ENCODE peak calls at places on chromosome 13, in four cellular contexts. One of them, this sample, is unnamed.
A peak's percentile ranks its signal among the peaks of the same experiment; 100 is the strongest.

GRCh38 chr13:64675256-64675892 is 2554.8 kb downstream of the PCDH9 start:
- DNase-seq in CD4-positive, alpha-beta T cell: no peak
- DNase-seq in mucosa of descending colon: no peak
- DNase-seq in thoracic aorta: no peak
- DNase-seq in this sample: no peak

GRCh38 chr13:110012102-110012739 is 225.8 kb upstream of the IRS2 start:
- DNase-seq in thoracic aorta: no peak
- DNase-seq in mucosa of descending colon: no peak
- DNase-seq in CD4-positive, alpha-beta T cell: no peak
- DNase-seq in this sample: no peak

GRCh38 chr13:75196112-75196855 is 285.7 kb downstream of the TBC1D4 start:
- DNase-seq in CD4-positive, alpha-beta T cell: no peak
- DNase-seq in thoracic aorta: no peak
- DNase-seq in mucosa of descending colon: no peak
- DNase-seq in this sample: no peak

GRCh38 chr13:33554919-33555791 is 262.8 kb upstream of the RFC3 start:
- DNase-seq in CD4-positive, alpha-beta T cell: no peak
- DNase-seq in mucosa of descending colon: no peak
- DNase-seq in thoracic aorta: no peak
- DNase-seq in this sample: no peak

GRCh38 chr13:44403720-44404063 is 30.1 kb downstream of the SERP2 start:
- DNase-seq in mucosa of descending colon: no peak
- DNase-seq in thoracic aorta: no peak
- DNase-seq in CD4-positive, alpha-beta T cell: no peak
- DNase-seq in this sample: no peak

GRCh38 chr13:29925457-29925856 is 75.0 kb upstream of the UBL3 start:
- DNase-seq in mucosa of descending colon: no peak
- DNase-seq in thoracic aorta: peak; percentile 90
- DNase-seq in CD4-positive, alpha-beta T cell: no peak
- DNase-seq in this sample: peak; percentile 93

GRCh38 chr13:91045351-91046034 is 302.0 kb upstream of the MIR17HG start:
- DNase-seq in CD4-positive, alpha-beta T cell: no peak
- DNase-seq in mucosa of descending colon: no peak
- DNase-seq in thoracic aorta: no peak
- DNase-seq in this sample: no peak

GRCh38 chr13:24339937-24340607 is 30.7 kb downstream of the C1QTNF9 start:
- DNase-seq in CD4-positive, alpha-beta T cell: no peak
- DNase-seq in thoracic aorta: no peak
- DNase-seq in mucosa of descending colon: no peak
- DNase-seq in this sample: no peak

GRCh38 chr13:106102776-106103175 is 432.7 kb downstream of the EFNB2 start:
- DNase-seq in thoracic aorta: no peak
- DNase-seq in mucosa of descending colon: no peak
- DNase-seq in CD4-positive, alpha-beta T cell: no peak
- DNase-seq in this sample: no peak

GRCh38 chr13:40563350-40564125 is 102.9 kb downstream of the FOXO1 start:
- DNase-seq in CD4-positive, alpha-beta T cell: no peak
- DNase-seq in mucosa of descending colon: no peak
- DNase-seq in thoracic aorta: no peak
- DNase-seq in this sample: no peak

GRCh38 chr13:106471957-106472543 is 63.4 kb downstream of the EFNB2 start:
- DNase-seq in CD4-positive, alpha-beta T cell: no peak
- DNase-seq in thoracic aorta: peak; percentile 62
- DNase-seq in mucosa of descending colon: peak; percentile 62
- DNase-seq in this sample: no peak

GRCh38 chr13:26616126-26616525 is 58.6 kb downstream of the WASF3 start:
- DNase-seq in thoracic aorta: no peak
- DNase-seq in mucosa of descending colon: no peak
- DNase-seq in CD4-positive, alpha-beta T cell: no peak
- DNase-seq in this sample: no peak

GRCh38 chr13:46527237-46527636 is 25.7 kb upstream of the LRCH1 start:
- DNase-seq in thoracic aorta: no peak
- DNase-seq in mucosa of descending colon: no peak
- DNase-seq in CD4-positive, alpha-beta T cell: no peak
- DNase-seq in this sample: no peak

GRCh38 chr13:112874751-112875300 is 94.2 kb upstream of the MCF2L start:
- DNase-seq in thoracic aorta: no peak
- DNase-seq in CD4-positive, alpha-beta T cell: no peak
- DNase-seq in mucosa of descending colon: peak; percentile 49
- DNase-seq in this sample: no peak

GRCh38 chr13:26721251-26721939 is 39.2 kb downstream of the GPR12 start:
- DNase-seq in CD4-positive, alpha-beta T cell: peak; percentile 22
- DNase-seq in thoracic aorta: no peak
- DNase-seq in mucosa of descending colon: peak; percentile 57
- DNase-seq in this sample: peak; percentile 55

GRCh38 chr13:60727140-60727539 is 330.1 kb downstream of the TDRD3 start:
- DNase-seq in CD4-positive, alpha-beta T cell: no peak
- DNase-seq in thoracic aorta: no peak
- DNase-seq in mucosa of descending colon: no peak
- DNase-seq in this sample: no peak

GRCh38 chr13:53324656-53325055 is 296.0 kb downstream of the OLFM4 start:
- DNase-seq in mucosa of descending colon: no peak
- DNase-seq in thoracic aorta: no peak
- DNase-seq in CD4-positive, alpha-beta T cell: no peak
- DNase-seq in this sample: no peak

GRCh38 chr13:23928985-23929384 is 31.7 kb upstream of the C1QTNF9B start:
- DNase-seq in thoracic aorta: no peak
- DNase-seq in CD4-positive, alpha-beta T cell: no peak
- DNase-seq in mucosa of descending colon: no peak
- DNase-seq in this sample: no peak

GRCh38 chr13:89115307-89115706 is 1444.1 kb downstream of the SLITRK5 start:
- DNase-seq in CD4-positive, alpha-beta T cell: no peak
- DNase-seq in mucosa of descending colon: no peak
- DNase-seq in thoracic aorta: no peak
- DNase-seq in this sample: no peak

GRCh38 chr13:23147827-23148226 is 33.0 kb upstream of the SGCG start:
- DNase-seq in thoracic aorta: no peak
- DNase-seq in mucosa of descending colon: no peak
- DNase-seq in CD4-positive, alpha-beta T cell: no peak
- DNase-seq in this sample: no peak

GRCh38 chr13:113996081-113996911 is 22.4 kb upstream of the C13orf46 start:
- DNase-seq in CD4-positive, alpha-beta T cell: no peak
- DNase-seq in mucosa of descending colon: peak; percentile 49
- DNase-seq in thoracic aorta: no peak
- DNase-seq in this sample: no peak

GRCh38 chr13:85241045-85241444 is 558.2 kb downstream of the SLITRK6 start:
- DNase-seq in thoracic aorta: no peak
- DNase-seq in CD4-positive, alpha-beta T cell: no peak
- DNase-seq in mucosa of descending colon: no peak
- DNase-seq in this sample: no peak

GRCh38 chr13:34412295-34412694 is 529.8 kb upstream of the NBEA start:
- DNase-seq in thoracic aorta: no peak
- DNase-seq in mucosa of descending colon: no peak
- DNase-seq in CD4-positive, alpha-beta T cell: no peak
- DNase-seq in this sample: no peak

GRCh38 chr13:113275387-113275786 is 21.7 kb upstream of the LAMP1 start:
- DNase-seq in CD4-positive, alpha-beta T cell: peak; percentile 28
- DNase-seq in thoracic aorta: no peak
- DNase-seq in mucosa of descending colon: no peak
- DNase-seq in this sample: no peak

GRCh38 chr13:110396913-110397379 is 89.9 kb downstream of the COL4A2 start:
- DNase-seq in mucosa of descending colon: peak; percentile 75
- DNase-seq in CD4-positive, alpha-beta T cell: no peak
- DNase-seq in thoracic aorta: peak; percentile 95
- DNase-seq in this sample: peak; percentile 98

GRCh38 chr13:33205804-33206221 is 79.7 kb downstream of the STARD13 start:
- DNase-seq in thoracic aorta: no peak
- DNase-seq in CD4-positive, alpha-beta T cell: no peak
- DNase-seq in mucosa of descending colon: no peak
- DNase-seq in this sample: no peak

GRCh38 chr13:48251616-48252081 is 18.6 kb downstream of the ITM2B start:
- DNase-seq in mucosa of descending colon: no peak
- DNase-seq in CD4-positive, alpha-beta T cell: no peak
- DNase-seq in thoracic aorta: no peak
- DNase-seq in this sample: no peak

GRCh38 chr13:43933378-43933777 is 53.7 kb downstream of the LACC1 start:
- DNase-seq in CD4-positive, alpha-beta T cell: no peak
- DNase-seq in mucosa of descending colon: no peak
- DNase-seq in thoracic aorta: no peak
- DNase-seq in this sample: no peak

GRCh38 chr13:90360785-90361184 is 986.7 kb upstream of the MIR17HG start:
- DNase-seq in mucosa of descending colon: no peak
- DNase-seq in thoracic aorta: no peak
- DNase-seq in CD4-positive, alpha-beta T cell: no peak
- DNase-seq in this sample: no peak

GRCh38 chr13:41697578-41697977 is 240.2 kb downstream of the RGCC start:
- DNase-seq in mucosa of descending colon: no peak
- DNase-seq in thoracic aorta: no peak
- DNase-seq in CD4-positive, alpha-beta T cell: no peak
- DNase-seq in this sample: no peak

GRCh38 chr13:20487927-20488326 is 37.7 kb downstream of the CRYL1 start:
- DNase-seq in mucosa of descending colon: no peak
- DNase-seq in thoracic aorta: no peak
- DNase-seq in CD4-positive, alpha-beta T cell: no peak
- DNase-seq in this sample: no peak

GRCh38 chr13:94999871-95000270 is 287.5 kb upstream of the SOX21 start:
- DNase-seq in CD4-positive, alpha-beta T cell: no peak
- DNase-seq in thoracic aorta: no peak
- DNase-seq in mucosa of descending colon: no peak
- DNase-seq in this sample: no peak

GRCh38 chr13:81639984-81640582 is 1299.2 kb upstream of the SPRY2 start:
- DNase-seq in thoracic aorta: no peak
- DNase-seq in CD4-positive, alpha-beta T cell: no peak
- DNase-seq in mucosa of descending colon: no peak
- DNase-seq in this sample: no peak
- TF ChIP-seq CTCF in thoracic aorta: no peak
- TF ChIP-seq CTCF in CD4-positive, alpha-beta T cell: no peak
- TF ChIP-seq CTCF in mucosa of descending colon: no peak
- TF ChIP-seq CTCF in this sample: no peak

GRCh38 chr13:51643882-51644281 is 59.6 kb downstream of the WDFY2 start:
- DNase-seq in mucosa of descending colon: no peak
- DNase-seq in thoracic aorta: no peak
- DNase-seq in CD4-positive, alpha-beta T cell: no peak
- DNase-seq in this sample: no peak
- TF ChIP-seq CTCF in mucosa of descending colon: no peak
- TF ChIP-seq CTCF in thoracic aorta: no peak
- TF ChIP-seq CTCF in CD4-positive, alpha-beta T cell: no peak
- TF ChIP-seq CTCF in this sample: no peak

GRCh38 chr13:102089177-102089576 is 312.7 kb downstream of the FGF14 start:
- DNase-seq in thoracic aorta: no peak
- DNase-seq in CD4-positive, alpha-beta T cell: no peak
- DNase-seq in mucosa of descending colon: no peak
- DNase-seq in this sample: no peak
- TF ChIP-seq CTCF in thoracic aorta: peak; percentile 19
- TF ChIP-seq CTCF in CD4-positive, alpha-beta T cell: no peak
- TF ChIP-seq CTCF in mucosa of descending colon: no peak
- TF ChIP-seq CTCF in this sample: no peak

DNA sequence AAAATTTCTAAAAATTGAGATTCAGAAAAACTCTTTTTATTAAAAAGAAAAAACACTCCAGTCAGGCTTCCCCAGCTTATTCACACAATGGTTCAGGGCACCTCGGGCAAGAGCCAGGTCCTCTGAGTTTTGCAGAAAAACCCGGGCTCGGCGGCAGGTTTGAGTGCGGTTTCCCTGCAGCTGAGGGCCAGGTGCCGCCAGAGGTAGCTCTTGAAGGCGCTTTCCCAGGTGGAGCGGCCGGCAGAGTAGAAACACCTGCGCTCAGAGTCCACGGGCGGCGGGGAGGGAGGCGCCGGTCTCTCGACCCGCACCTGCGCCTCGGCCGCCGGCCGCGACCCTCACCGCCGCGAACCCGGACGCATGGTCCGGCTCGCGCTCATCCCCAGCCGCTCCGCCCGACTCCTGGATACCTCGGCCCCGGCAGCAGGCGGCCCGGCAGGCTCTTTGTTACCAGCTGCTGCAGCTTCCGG is 444 bp downstream of the PROSER1 start:
- DNase-seq in mucosa of descending colon: no peak
- DNase-seq in thoracic aorta: no peak
- DNase-seq in CD4-positive, alpha-beta T cell: no peak
- DNase-seq in this sample: no peak
- TF ChIP-seq CTCF in mucosa of descending colon: no peak
- TF ChIP-seq CTCF in thoracic aorta: no peak
- TF ChIP-seq CTCF in CD4-positive, alpha-beta T cell: no peak
- TF ChIP-seq CTCF in this sample: no peak

DNA sequence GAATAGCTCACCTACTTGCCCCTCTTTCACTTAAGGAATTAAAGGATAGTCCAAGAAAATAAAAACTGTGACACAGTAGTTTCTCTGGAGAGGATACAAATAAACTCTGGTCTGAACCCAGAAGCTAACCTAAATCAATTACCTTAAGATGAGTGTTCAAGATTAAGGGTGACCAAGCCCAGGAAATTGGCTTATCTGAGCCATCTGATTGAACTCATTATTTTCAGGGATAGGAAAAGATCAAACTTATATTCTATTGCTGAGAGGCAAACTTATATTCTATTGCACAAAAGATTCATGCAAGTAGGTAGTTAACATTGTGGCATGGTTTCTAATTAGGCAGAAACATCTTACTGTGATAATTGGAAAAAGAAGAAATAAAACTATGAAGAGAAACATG is 175.1 kb downstream of the DCLK1 start:
- DNase-seq in mucosa of descending colon: no peak
- DNase-seq in CD4-positive, alpha-beta T cell: no peak
- DNase-seq in thoracic aorta: no peak
- DNase-seq in this sample: no peak
- TF ChIP-seq CTCF in mucosa of descending colon: no peak
- TF ChIP-seq CTCF in CD4-positive, alpha-beta T cell: no peak
- TF ChIP-seq CTCF in thoracic aorta: no peak
- TF ChIP-seq CTCF in this sample: no peak

GRCh38 chr13:57716295-57716694 is 84.8 kb downstream of the PCDH17 start:
- DNase-seq in mucosa of descending colon: no peak
- DNase-seq in CD4-positive, alpha-beta T cell: no peak
- DNase-seq in thoracic aorta: no peak
- DNase-seq in this sample: no peak
- TF ChIP-seq CTCF in mucosa of descending colon: no peak
- TF ChIP-seq CTCF in CD4-positive, alpha-beta T cell: no peak
- TF ChIP-seq CTCF in thoracic aorta: no peak
- TF ChIP-seq CTCF in this sample: no peak

This sample was measured in coronary artery.